ENCODE peak calls at places on chromosome 9, in five cellular contexts. One of them, this sample, is unnamed.

GRCh38 chr9:129858167-129858962 is 23.1 kb downstream of the USP20 start:
- DNase-seq in H1: no peak
- DNase-seq in H9: no peak
- DNase-seq in IMR-90: no peak
- DNase-seq in trophoblast cell: no peak
- DNase-seq in this sample: no peak

GRCh38 chr9:97543568-97543967 is 42.1 kb downstream of the TMOD1 start:
- DNase-seq in H1: no peak
- DNase-seq in H9: no peak
- DNase-seq in IMR-90: no peak
- DNase-seq in trophoblast cell: no peak
- DNase-seq in this sample: peak

GRCh38 chr9:89666364-89666763 is 61.6 kb downstream of the GADD45G start:
- DNase-seq in H1: no peak
- DNase-seq in H9: no peak
- DNase-seq in IMR-90: no peak
- DNase-seq in trophoblast cell: no peak
- DNase-seq in this sample: no peak

GRCh38 chr9:114156658-114157421 is 1.5 kb downstream of the COL27A1 start:
- DNase-seq in H1: no peak
- DNase-seq in H9: peak
- DNase-seq in IMR-90: peak
- DNase-seq in trophoblast cell: peak
- DNase-seq in this sample: peak

GRCh38 chr9:13330396-13331004 is 51.0 kb upstream of the MPDZ start:
- DNase-seq in H1: no peak
- DNase-seq in H9: no peak
- DNase-seq in IMR-90: no peak
- DNase-seq in trophoblast cell: no peak
- DNase-seq in this sample: peak

GRCh38 chr9:126128494-126129142 is 198.0 kb upstream of the MVB12B start:
- DNase-seq in H1: no peak
- DNase-seq in H9: peak
- DNase-seq in IMR-90: no peak
- DNase-seq in trophoblast cell: peak
- DNase-seq in this sample: no peak

GRCh38 chr9:470795-471194 is 256.1 kb downstream of the DOCK8 start:
- DNase-seq in H1: no peak
- DNase-seq in H9: no peak
- DNase-seq in IMR-90: no peak
- DNase-seq in trophoblast cell: no peak
- DNase-seq in this sample: no peak

GRCh38 chr9:137499858-137500661 is 40.9 kb upstream of the NSMF start:
- DNase-seq in H1: no peak
- DNase-seq in H9: no peak
- DNase-seq in IMR-90: no peak
- DNase-seq in trophoblast cell: no peak
- DNase-seq in this sample: no peak

GRCh38 chr9:123957168-123957721 is 27.3 kb upstream of the DENND1A start:
- DNase-seq in H1: no peak
- DNase-seq in H9: no peak
- DNase-seq in IMR-90: no peak
- DNase-seq in trophoblast cell: peak
- DNase-seq in this sample: no peak

GRCh38 chr9:134641989-134642384 is 384 bp downstream of the COL5A1 start:
- DNase-seq in H1: no peak
- DNase-seq in H9: no peak
- DNase-seq in IMR-90: no peak
- DNase-seq in trophoblast cell: no peak
- DNase-seq in this sample: no peak

GRCh38 chr9:89555426-89556375 is 49.1 kb upstream of the GADD45G start:
- DNase-seq in H1: no peak
- DNase-seq in H9: no peak
- DNase-seq in IMR-90: no peak
- DNase-seq in trophoblast cell: no peak
- DNase-seq in this sample: no peak

GRCh38 chr9:136506425-136506824 is 23.6 kb upstream of the SEC16A start:
- DNase-seq in H1: no peak
- DNase-seq in H9: no peak
- DNase-seq in IMR-90: no peak
- DNase-seq in trophoblast cell: no peak
- DNase-seq in this sample: no peak

GRCh38 chr9:136109351-136110081 is 9.2 kb downstream of the TMEM250 start:
- DNase-seq in H1: no peak
- DNase-seq in H9: peak
- DNase-seq in IMR-90: peak
- DNase-seq in trophoblast cell: peak
- DNase-seq in this sample: peak

GRCh38 chr9:127523312-127523851 is 72.1 kb downstream of the LRSAM1 start:
- DNase-seq in H1: no peak
- DNase-seq in H9: no peak
- DNase-seq in IMR-90: peak
- DNase-seq in trophoblast cell: peak
- DNase-seq in this sample: peak

GRCh38 chr9:111952559-111952958 is 55.9 kb downstream of the UGCG start:
- DNase-seq in H1: no peak
- DNase-seq in H9: no peak
- DNase-seq in IMR-90: peak
- DNase-seq in trophoblast cell: no peak
- DNase-seq in this sample: no peak
- H2BK120ac ChIP-seq in H1: no peak
- H2BK120ac ChIP-seq in H9: no peak
- H2BK120ac ChIP-seq in IMR-90: peak
- H2BK120ac ChIP-seq in trophoblast cell: no peak
- H2BK120ac ChIP-seq in this sample: no peak

DNA sequence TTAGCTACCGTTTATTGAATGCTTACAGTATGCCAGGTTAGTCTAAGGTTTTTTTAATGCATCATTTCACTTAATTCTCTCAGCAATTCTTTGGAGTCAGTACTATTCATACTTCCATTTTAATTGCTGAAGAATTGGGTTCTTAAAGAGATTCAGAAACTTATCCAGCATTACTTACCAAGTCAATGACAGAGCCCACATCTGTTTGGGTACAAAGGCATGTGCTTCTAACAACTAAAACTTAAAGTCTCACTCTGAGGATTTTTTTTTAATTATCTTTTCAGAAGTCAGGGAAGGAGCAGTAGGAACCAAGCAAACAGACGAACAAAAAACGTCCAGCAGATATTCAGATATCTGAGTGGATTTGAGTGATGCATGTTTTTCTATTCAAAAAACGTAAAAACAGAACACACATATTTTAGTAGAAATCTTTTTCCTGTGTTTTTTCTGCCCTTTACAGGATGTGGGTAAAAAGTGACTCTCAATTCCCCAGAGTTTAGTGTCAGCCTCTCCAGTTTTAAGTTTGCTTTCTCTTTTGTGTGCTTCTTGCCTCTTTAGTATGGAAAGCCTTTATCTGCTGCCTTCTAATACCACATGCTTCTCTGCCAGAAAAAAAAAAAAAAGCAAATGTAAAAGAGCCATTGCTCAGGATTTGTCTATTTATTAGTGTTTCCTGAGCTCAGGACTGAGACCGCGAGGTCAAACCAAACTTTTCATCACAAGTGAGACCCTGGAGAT is 118.0 kb downstream of the PRKACG start:
- DNase-seq in H1: no peak
- DNase-seq in H9: no peak
- DNase-seq in IMR-90: no peak
- DNase-seq in trophoblast cell: no peak
- DNase-seq in this sample: no peak
- H3K4ac ChIP-seq in H1: no peak
- H3K4ac ChIP-seq in H9: no peak
- H3K4ac ChIP-seq in IMR-90: no peak
- H3K4ac ChIP-seq in trophoblast cell: no peak
- H3K4ac ChIP-seq in this sample: peak

GRCh38 chr9:76650692-76651091 is 113.5 kb upstream of the PCA3 start:
- DNase-seq in H1: no peak
- DNase-seq in H9: peak
- DNase-seq in IMR-90: no peak
- DNase-seq in trophoblast cell: no peak
- DNase-seq in this sample: peak
- H2BK120ac ChIP-seq in H1: no peak
- H2BK120ac ChIP-seq in H9: no peak
- H2BK120ac ChIP-seq in IMR-90: peak
- H2BK120ac ChIP-seq in trophoblast cell: no peak
- H2BK120ac ChIP-seq in this sample: peak

GRCh38 chr9:99361827-99362226 is 139.7 kb downstream of the SEC61B start:
- DNase-seq in H1: no peak
- DNase-seq in H9: peak
- DNase-seq in IMR-90: no peak
- DNase-seq in trophoblast cell: no peak
- DNase-seq in this sample: no peak
- H3K4ac ChIP-seq in H1: no peak
- H3K4ac ChIP-seq in H9: no peak
- H3K4ac ChIP-seq in IMR-90: no peak
- H3K4ac ChIP-seq in trophoblast cell: no peak
- H3K4ac ChIP-seq in this sample: no peak

DNA sequence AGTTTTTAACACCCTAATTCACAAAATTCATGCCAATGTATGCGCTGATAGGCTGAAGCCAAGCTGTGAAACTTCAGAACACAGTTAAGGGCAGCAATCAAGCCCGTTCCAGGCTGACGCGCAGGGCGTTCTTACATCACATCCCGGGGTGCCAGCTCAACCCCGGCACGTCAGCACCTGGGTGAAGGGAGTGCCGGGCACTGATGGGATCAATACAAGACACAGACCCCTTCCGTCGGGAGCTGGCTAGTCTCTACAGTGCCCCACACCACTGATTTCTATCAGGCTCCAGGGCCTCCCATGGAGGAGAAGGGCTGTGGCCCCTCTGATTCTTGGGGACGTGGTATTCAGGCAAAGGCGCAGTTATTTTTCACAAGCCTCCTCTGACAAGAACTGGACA is 12.0 kb downstream of the BARHL1 start:
- DNase-seq in H1: no peak
- DNase-seq in H9: no peak
- DNase-seq in IMR-90: no peak
- DNase-seq in trophoblast cell: no peak
- DNase-seq in this sample: no peak
- H2BK120ac ChIP-seq in H1: no peak
- H2BK120ac ChIP-seq in H9: no peak
- H2BK120ac ChIP-seq in IMR-90: no peak
- H2BK120ac ChIP-seq in trophoblast cell: no peak
- H2BK120ac ChIP-seq in this sample: no peak

DNA sequence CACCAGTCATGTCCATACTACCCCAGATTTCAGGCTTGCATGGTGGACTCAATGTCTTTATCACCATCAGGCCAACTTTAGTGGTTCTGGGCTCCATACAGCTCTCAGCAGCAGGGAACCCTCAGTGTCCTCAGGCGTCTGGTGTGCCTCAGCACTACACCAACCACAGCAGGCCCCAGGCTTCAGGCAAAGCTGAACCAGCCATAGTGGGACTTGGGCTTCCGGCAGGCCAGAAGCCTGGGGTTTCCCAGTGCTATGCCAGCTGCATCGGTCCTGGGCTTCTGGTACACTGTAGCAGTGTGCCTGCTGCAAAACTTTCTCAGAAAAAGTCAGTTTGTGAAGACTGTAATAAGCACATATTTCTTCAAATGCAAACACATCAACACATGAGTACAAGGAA is 11.0 kb upstream of the ZDHHC21 start:
- DNase-seq in H1: no peak
- DNase-seq in H9: no peak
- DNase-seq in IMR-90: no peak
- DNase-seq in trophoblast cell: no peak
- DNase-seq in this sample: no peak
- H3K4ac ChIP-seq in H1: no peak
- H3K4ac ChIP-seq in H9: no peak
- H3K4ac ChIP-seq in IMR-90: no peak
- H3K4ac ChIP-seq in trophoblast cell: no peak
- H3K4ac ChIP-seq in this sample: no peak